ENCODE peak calls at places on chromosomes 16 and 17, in nine cellular contexts. J is activated T-cell treated with anti-CD3 and anti-CD28 coated beads, Interleukin-2, amount 50 U/mL, for 72 hours; G is left ventricle myocardium superior; K is upper lobe of left lung; E is activated naive CD8-positive, alpha-beta T cell treated with anti-CD3 and anti-CD28 coated beads, Interleukin-2, amount 50 U/mL, for 24 hours; I is CD8-positive, alpha-beta T cell; T is CD4-positive, alpha-beta T cell; N is left cardiac atrium; X is Panc1. W is an unnamed sample.

GRCh38 chr17:8375738-8376259 is 705 bp downstream of the KRABD2 start:
- ATAC-seq in J (peak), G (peak), K (peak), E (no peak), I (no peak), T (no peak), N (peak), X (peak), W (peak)

GRCh38 chr16:15973997-15974396 is 24.6 kb downstream of the ABCC1 start:
- ATAC-seq in J (no peak), G (peak), K (no peak), E (no peak), I (no peak), T (no peak), N (no peak), X (no peak), W (no peak)

GRCh38 chr17:50516980-50517379 is 8.7 kb downstream of the MYCBPAP start:
- ATAC-seq in J (no peak), G (peak), K (no peak), E (no peak), I (no peak), T (no peak), N (no peak), X (no peak), W (no peak)

GRCh38 chr17:57379237-57380054 is 123.1 kb downstream of the MSI2 start:
- ATAC-seq in J (peak), G (peak), K (no peak), E (peak), I (no peak), T (no peak), N (peak), X (no peak), W (peak)

GRCh38 chr16:56211471-56211944 is 20.2 kb downstream of the GNAO1 start:
- ATAC-seq in J (no peak), G (peak), K (no peak), E (no peak), I (no peak), T (no peak), N (peak), X (no peak), W (no peak)

GRCh38 chr16:28846933-28847273 is 755 bp upstream of the TUFM start:
- ATAC-seq in J (peak), G (peak), K (no peak), E (peak), I (no peak), T (no peak), N (peak), X (peak), W (peak)

GRCh38 chr17:30236807-30237206 is 1.3 kb upstream of the SLC6A4 start:
- ATAC-seq in J (no peak), G (peak), K (peak), E (no peak), I (no peak), T (no peak), N (peak), X (peak), W (peak)

GRCh38 chr16:86044881-86045600 is 146.1 kb downstream of the IRF8 start:
- ATAC-seq in J (peak), G (no peak), K (no peak), E (peak), I (peak), T (peak), N (no peak), X (no peak), W (no peak)

GRCh38 chr17:55303008-55303493 is 38.3 kb downstream of the HLF start:
- ATAC-seq in J (no peak), G (no peak), K (no peak), E (no peak), I (no peak), T (no peak), N (no peak), X (no peak), W (no peak)

GRCh38 chr16:24822974-24823373 is 22.8 kb upstream of the SLC5A11 start:
- ATAC-seq in J (no peak), G (peak), K (no peak), E (no peak), I (no peak), T (no peak), N (no peak), X (peak), W (no peak)

GRCh38 chr17:44216173-44216572 is 3.3 kb downstream of the UBTF start:
- ATAC-seq in J (no peak), G (no peak), K (no peak), E (peak), I (peak), T (peak), N (no peak), X (no peak), W (no peak)

GRCh38 chr16:78607465-78607864 is 508.0 kb downstream of the WWOX start:
- ATAC-seq in J (no peak), G (peak), K (peak), E (no peak), I (no peak), T (no peak), N (peak), X (no peak), W (no peak)

GRCh38 chr16:17921357-17921978 is 415.1 kb downstream of the NPIPA8 start:
- ATAC-seq in J (peak), G (no peak), K (no peak), E (peak), I (no peak), T (no peak), N (no peak), X (no peak), W (peak)

GRCh38 chr17:74243013-74243755 is 29.8 kb downstream of the TTYH2 start:
- ATAC-seq in J (no peak), G (peak), K (no peak), E (no peak), I (no peak), T (no peak), N (peak), X (no peak), W (peak)

GRCh38 chr17:2107050-2107449 is 52.1 kb downstream of the HIC1 start:
- ATAC-seq in J (no peak), G (peak), K (no peak), E (no peak), I (no peak), T (no peak), N (no peak), X (no peak), W (no peak)

GRCh38 chr17:2395258-2396170 is 5.3 kb downstream of the MNT start:
- ATAC-seq in J (no peak), G (no peak), K (peak), E (no peak), I (no peak), T (no peak), N (no peak), X (peak), W (no peak)

GRCh38 chr16:30399435-30400186 is 4.4 kb downstream of the ZNF48 start:
- ATAC-seq in J (no peak), G (no peak), K (no peak), E (no peak), I (no peak), T (no peak), N (no peak), X (no peak), W (peak)

GRCh38 chr17:42087736-42088705 is 10.3 kb downstream of the ZNF385C start:
- ATAC-seq in J (no peak), G (no peak), K (peak), E (no peak), I (no peak), T (no peak), N (no peak), X (no peak), W (no peak)

GRCh38 chr17:79951361-79952264 is 84.1 kb downstream of the TBC1D16 start:
- ATAC-seq in J (no peak), G (peak), K (peak), E (no peak), I (no peak), T (no peak), N (peak), X (no peak), W (no peak)

GRCh38 chr17:29561541-29562517 is 5.0 kb downstream of the ABHD15 start:
- ATAC-seq in J (no peak), G (no peak), K (no peak), E (no peak), I (no peak), T (no peak), N (no peak), X (no peak), W (no peak)

GRCh38 chr17:2400474-2400866 is 390 bp downstream of the MNT start:
- ATAC-seq in J (peak), G (no peak), K (no peak), E (no peak), I (no peak), T (no peak), N (no peak), X (no peak), W (peak)

GRCh38 chr16:84841787-84842300 is 22.1 kb downstream of the CRISPLD2 start:
- ATAC-seq in J (no peak), G (no peak), K (peak), E (no peak), I (no peak), T (no peak), N (no peak), X (no peak), W (no peak)

GRCh38 chr16:4957720-4958509 is at the start of gene SEC14L5:
- ATAC-seq in J (peak), G (peak), K (peak), E (peak), I (peak), T (peak), N (peak), X (peak), W (peak)

GRCh38 chr17:57940653-57941329 is 14.4 kb downstream of the CUEDC1 start:
- ATAC-seq in J (peak), G (peak), K (no peak), E (peak), I (no peak), T (no peak), N (peak), X (peak), W (peak)

GRCh38 chr17:52106638-52107261 is 51.8 kb downstream of the CA10 start:
- ATAC-seq in J (no peak), G (no peak), K (no peak), E (no peak), I (no peak), T (no peak), N (no peak), X (no peak), W (peak)

GRCh38 chr17:58381124-58381838 is 29.3 kb upstream of the SUPT4H1 start:
- ATAC-seq in J (no peak), G (no peak), K (no peak), E (no peak), I (no peak), T (no peak), N (no peak), X (no peak), W (no peak)

W was measured in SK-N-SH treated with all-trans-retinoic acid at 6 μM for 48 hours.